ENCODE peak calls at places on chromosomes 7 and 10, in nine cellular contexts. H is mammary epithelial cell, V is fibroblast of pulmonary artery, S is sigmoid colon, W is uterus, F is endodermal cell, Z is cardiac fibroblast, C is AG09309, J is Calu3. M is an unnamed sample.

GRCh38 chr7:91683823-91684222 is 196.7 kb downstream of the MTERF1 start:
- DNase-seq in H (peak; percentile 17), V (peak; percentile 77), S (no peak), W (no peak), F (no peak), Z (peak; percentile 90), C (peak; percentile 27), J (no peak), M (no peak)

GRCh38 chr10:5810235-5810634 is 3.0 kb downstream of the GDI2 start:
- DNase-seq in H (no peak), V (no peak), S (no peak), W (no peak), F (no peak), Z (peak; percentile 6), C (no peak), J (no peak), M (no peak)

GRCh38 chr7:132112111-132112510 is 464.2 kb downstream of the PLXNA4 start:
- DNase-seq in H (no peak), V (no peak), S (no peak), W (peak; percentile 6), F (peak; percentile 33), Z (no peak), C (no peak), J (no peak), M (no peak)

GRCh38 chr7:131039355-131039762 is 288.3 kb upstream of the MKLN1 start:
- DNase-seq in H (no peak), V (peak; percentile 64), S (no peak), W (no peak), F (no peak), Z (peak; percentile 65), C (no peak), J (no peak), M (no peak)

GRCh38 chr7:55969391-55969790 is 5.0 kb downstream of the NIPSNAP2 start:
- DNase-seq in H (no peak), V (no peak), S (no peak), W (no peak), F (no peak), Z (no peak), C (no peak), J (no peak), M (no peak)

GRCh38 chr10:36675458-36675880 is 449.9 kb upstream of the ANKRD30A start:
- DNase-seq in H (peak; percentile 37), V (peak; percentile 44), S (no peak), W (no peak), F (no peak), Z (peak; percentile 25), C (peak; percentile 37), J (no peak), M (no peak)

GRCh38 chr7:148940702-148941597 is 56.9 kb upstream of the EZH2 start:
- DNase-seq in H (peak; percentile 77), V (peak; percentile 88), S (peak; percentile 90), W (peak; percentile 79), F (peak; percentile 82), Z (peak; percentile 87), C (peak; percentile 72), J (peak; percentile 63), M (peak; percentile 84)

GRCh38 chr10:14838582-14839304 is 637 bp downstream of the HSPA14 start:
- DNase-seq in H (peak; percentile 17), V (peak; percentile 16), S (peak; percentile 72), W (peak; percentile 36), F (peak; percentile 83), Z (peak; percentile 26), C (no peak), J (peak; percentile 15), M (peak; percentile 44)

GRCh38 chr10:102669206-102670064 is 25.2 kb downstream of the TRIM8 start:
- DNase-seq in H (peak; percentile 47), V (no peak), S (peak; percentile 75), W (no peak), F (peak; percentile 77), Z (no peak), C (no peak), J (peak; percentile 24), M (no peak)

GRCh38 chr7:46215987-46216567 is 295.0 kb upstream of the IGFBP3 start:
- DNase-seq in H (peak; percentile 95), V (peak; percentile 48), S (no peak), W (no peak), F (peak; percentile 76), Z (peak; percentile 32), C (no peak), J (peak; percentile 94), M (no peak)

GRCh38 chr10:30803901-30804322 is 174.4 kb upstream of the LYZL2 start:
- DNase-seq in H (peak; percentile 72), V (peak; percentile 89), S (peak; percentile 90), W (peak; percentile 80), F (no peak), Z (peak; percentile 91), C (peak; percentile 87), J (no peak), M (no peak)

DNA sequence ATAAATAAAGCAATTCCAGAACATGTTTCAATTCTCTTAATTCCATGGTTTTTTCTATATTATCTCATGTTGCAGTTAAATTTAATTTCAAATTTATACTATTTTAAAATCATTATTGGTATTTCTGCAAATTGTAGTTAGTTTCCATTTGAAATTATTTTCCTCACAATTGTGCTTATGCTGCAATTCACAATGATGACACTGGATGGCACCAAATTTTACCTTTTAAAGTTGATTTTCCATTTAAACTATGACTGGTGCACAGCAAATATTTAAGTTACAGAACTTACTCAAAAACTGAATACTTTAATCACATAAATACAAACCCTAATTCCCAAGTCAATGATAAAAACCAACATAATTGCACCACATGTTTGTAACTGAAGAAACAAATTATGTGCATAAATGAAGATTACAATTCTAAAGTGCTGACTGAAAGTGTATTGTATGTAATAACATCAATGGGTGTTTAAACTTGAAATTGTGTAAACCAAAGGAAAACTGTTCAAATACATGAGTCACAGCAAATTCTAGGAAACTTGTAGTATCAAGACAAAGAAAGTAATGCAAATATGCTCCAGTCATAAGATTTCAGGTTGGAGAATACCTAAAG is 75.3 kb upstream of the AASS start:
- DNase-seq in H (peak; percentile 3), V (peak; percentile 57), S (no peak), W (no peak), F (no peak), Z (peak; percentile 39), C (no peak), J (peak; percentile 10), M (no peak)
- TF ChIP-seq CTCF in H (peak; percentile 67), V (peak; percentile 69), S (peak; percentile 32), W (peak; percentile 40), F (peak; percentile 89), Z (peak; percentile 60), C (peak; percentile 52), J (peak; percentile 32), M (peak; percentile 55)

DNA sequence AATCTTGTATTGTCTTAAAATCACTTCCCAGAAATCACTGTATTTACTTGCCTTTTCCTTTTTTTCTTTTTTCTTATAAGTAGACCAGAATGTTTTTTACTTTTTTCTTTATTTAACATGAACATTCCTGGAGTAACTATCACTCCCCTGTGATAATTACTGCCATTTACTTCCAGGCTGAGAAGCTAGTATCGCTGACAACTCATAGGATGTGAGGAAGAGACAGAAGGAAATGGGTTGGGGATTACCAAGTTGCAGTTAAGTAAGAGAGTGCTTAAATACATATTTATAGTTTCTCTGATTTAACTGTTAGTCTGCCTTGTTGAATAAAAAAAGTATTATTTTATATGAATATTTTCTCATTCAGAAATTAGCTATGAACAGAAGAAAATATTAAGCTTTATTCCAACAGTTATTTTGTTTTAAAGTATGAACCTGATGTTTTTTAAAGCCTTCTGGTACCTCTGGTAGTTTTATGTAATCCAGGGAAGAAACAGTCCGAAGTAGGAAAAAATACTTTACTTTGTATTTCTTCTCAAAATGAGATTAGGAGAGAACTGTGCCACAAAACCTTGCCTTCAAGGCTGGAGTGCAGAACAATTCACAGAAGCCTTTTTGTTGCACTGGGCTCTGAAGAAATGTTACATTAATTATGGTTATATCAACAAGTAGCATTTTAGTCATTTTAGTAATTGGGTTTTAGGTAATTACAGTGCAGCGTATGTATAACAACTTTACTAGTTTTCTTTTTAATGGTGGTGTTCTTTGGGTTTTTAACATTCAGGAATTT is 72.8 kb downstream of the SHOC2 start:
- DNase-seq in H (peak; percentile 60), V (no peak), S (no peak), W (no peak), F (no peak), Z (no peak), C (no peak), J (no peak), M (no peak)
- TF ChIP-seq CTCF in H (no peak), V (no peak), S (no peak), W (no peak), F (no peak), Z (no peak), C (no peak), J (no peak), M (no peak)

DNA sequence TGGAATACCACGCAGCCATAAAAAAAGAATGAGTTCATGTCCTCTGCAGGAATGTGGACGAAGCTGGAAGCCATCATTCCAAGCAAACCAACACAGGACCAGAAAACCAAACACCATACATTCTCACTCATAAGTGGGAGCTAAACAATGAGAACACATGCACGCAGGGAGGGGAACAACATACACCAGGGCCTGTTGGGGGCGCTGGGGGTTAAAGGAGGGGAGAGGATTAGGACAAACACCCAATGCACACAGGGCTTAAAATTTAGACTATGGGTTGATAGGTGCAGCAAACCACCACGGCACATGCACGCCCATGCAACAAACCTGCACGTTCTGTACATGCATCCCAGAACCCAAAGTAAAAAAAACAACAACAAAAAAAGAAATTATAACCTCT is 23.3 kb downstream of the RNF133 start:
- DNase-seq in H (no peak), V (no peak), S (no peak), W (no peak), F (no peak), Z (no peak), C (no peak), J (no peak), M (no peak)
- TF ChIP-seq CTCF in H (no peak), V (no peak), S (no peak), W (no peak), F (no peak), Z (no peak), C (no peak), J (no peak), M (no peak)

GRCh38 chr7:7761340-7761973 is 43.0 kb upstream of the RPA3 start:
- DNase-seq in H (peak; percentile 50), V (peak; percentile 74), S (no peak), W (no peak), F (no peak), Z (peak; percentile 74), C (no peak), J (no peak), M (no peak)
- TF ChIP-seq CTCF in H (peak; percentile 47), V (peak; percentile 35), S (peak; percentile 48), W (peak; percentile 28), F (no peak), Z (peak; percentile 37), C (peak; percentile 39), J (no peak), M (peak; percentile 58)

DNA sequence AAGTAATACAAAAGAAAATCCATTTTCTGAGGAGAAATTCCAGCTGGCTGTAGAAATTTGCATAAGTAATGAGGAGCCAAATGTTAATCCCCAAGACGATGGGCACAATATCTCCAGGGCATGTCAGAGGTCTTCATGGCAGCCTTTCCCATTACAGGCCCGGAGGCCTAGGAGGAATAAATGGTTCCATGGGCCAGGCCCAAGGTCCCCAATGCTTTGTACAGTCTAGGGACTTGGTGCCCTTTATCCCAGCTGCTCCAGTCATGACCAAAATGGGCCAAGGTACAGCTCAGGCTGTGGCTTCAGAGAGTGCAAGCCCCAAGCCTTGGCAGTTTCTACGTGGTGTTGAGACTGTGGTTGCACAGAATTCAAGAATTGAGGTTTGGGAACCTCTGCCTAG is 182.5 kb downstream of the GPR158 start:
- DNase-seq in H (no peak), V (no peak), S (no peak), W (no peak), F (no peak), Z (no peak), C (no peak), J (no peak), M (no peak)
- TF ChIP-seq CTCF in H (no peak), V (no peak), S (no peak), W (no peak), F (no peak), Z (no peak), C (no peak), J (no peak), M (no peak)

M was measured in activated CD8-positive, alpha-beta T cell treated with anti-CD3 and anti-CD28 coated beads for 36 hours.